ENCODE peak calls at places on chromosomes 12 and 14, in six cellular contexts. X is ELR; A is LHCN-M2; Z is NCI-H460; V is fibroblast of the aortic adventitia; N is CD8-positive, alpha-beta T cell. H is an unnamed sample.

GRCh38 chr12:32312049-32312670 is 87.2 kb upstream of the FGD4 start:
- DNase-seq in A (peak), N (no peak), V (peak), Z (peak), X (peak), H (peak)

GRCh38 chr12:104230304-104230703 is 14.7 kb downstream of the TXNRD1 start:
- DNase-seq in A (no peak), X (no peak), V (no peak), N (no peak), Z (no peak), H (no peak)

GRCh38 chr12:75329918-75330826 is at the start of gene CAPS2:
- DNase-seq in V (peak), Z (peak), A (peak), N (peak), X (peak), H (peak)

GRCh38 chr14:96243785-96244184 is 12.2 kb upstream of the BDKRB1 start:
- DNase-seq in X (no peak), V (no peak), A (no peak), Z (no peak), N (no peak), H (no peak)

GRCh38 chr12:50659690-50660424 is 104.0 kb upstream of the ATF1 start:
- DNase-seq in N (no peak), V (no peak), Z (no peak), X (no peak), A (no peak), H (no peak)

GRCh38 chr14:95635051-95635450 is 51.2 kb upstream of the TCL1B start:
- DNase-seq in N (no peak), A (no peak), Z (no peak), V (no peak), X (no peak), H (no peak)

GRCh38 chr14:88013750-88014349 is 8.9 kb downstream of the GPR65 start:
- DNase-seq in N (peak), Z (peak), A (peak), X (peak), V (peak), H (peak)

GRCh38 chr12:122687091-122687490 is 16.1 kb downstream of the HCAR2 start:
- DNase-seq in N (no peak), A (peak), V (peak), Z (no peak), X (no peak), H (no peak)

GRCh38 chr12:49538740-49539403 is at the start of gene KCNH3:
- DNase-seq in X (peak), N (peak), A (peak), V (peak), Z (peak), H (peak)

GRCh38 chr12:106107566-106107965 is 31.2 kb downstream of the NUAK1 start:
- DNase-seq in V (no peak), N (no peak), A (peak), X (peak), Z (no peak), H (peak)

GRCh38 chr14:100067971-100068959 is 3.0 kb downstream of the EVL start:
- DNase-seq in N (peak), Z (no peak), X (peak), V (no peak), A (peak), H (peak)

GRCh38 chr14:59268858-59269257 is 80.4 kb downstream of the DAAM1 start:
- DNase-seq in Z (no peak), X (peak), A (no peak), N (no peak), V (no peak), H (no peak)

GRCh38 chr14:71414631-71415403 is 507.6 kb downstream of the PCNX1 start:
- DNase-seq in Z (no peak), X (peak), A (no peak), N (no peak), V (peak), H (peak)

GRCh38 chr12:100675432-100675831 is 101.9 kb downstream of the GAS2L3 start:
- DNase-seq in Z (no peak), A (peak), X (peak), V (no peak), N (no peak), H (peak)

GRCh38 chr14:89349196-89350008 is 67.6 kb downstream of the FOXN3 start:
- DNase-seq in X (no peak), V (no peak), Z (no peak), N (no peak), A (peak), H (no peak)

GRCh38 chr14:94345344-94346072 is 22.4 kb upstream of the SERPINA6 start:
- DNase-seq in N (no peak), A (peak), Z (no peak), V (peak), X (peak), H (peak)

GRCh38 chr14:69274321-69274720 is 14.4 kb downstream of the GALNT16 start:
- DNase-seq in N (no peak), A (no peak), V (no peak), Z (no peak), X (no peak), H (no peak)

GRCh38 chr12:105729931-105730330 is 399.4 kb downstream of the C12orf75 start:
- DNase-seq in V (no peak), A (peak), X (no peak), Z (no peak), N (no peak), H (no peak)

GRCh38 chr12:6950944-6951540 is at the start of gene PTPN6:
- DNase-seq in V (no peak), A (no peak), N (peak), Z (no peak), X (no peak), H (no peak)

GRCh38 chr14:99270491-99271287 is 1.3 kb downstream of the BCL11B start:
- DNase-seq in X (no peak), N (peak), V (no peak), Z (no peak), A (no peak), H (peak)

GRCh38 chr14:75877292-75877691 is 104.5 kb downstream of the TGFB3 start:
- DNase-seq in V (peak), Z (no peak), N (no peak), X (peak), A (peak), H (peak)

H was measured in GM23248.